ENCODE peak calls at places on chromosomes 13 and 19, in seven cellular contexts. A is suprapubic skin, N is retina, S is GM04503, Q is Right ventricle myocardium superior, H is hepatocyte, Z is C1 segment of cervical spinal cord. I is an unnamed sample.
A peak's percentile ranks its signal among the peaks of the same experiment; 100 is the strongest.

GRCh38 chr13:40207110-40207478 is 459.3 kb downstream of the FOXO1 start:
- DNase-seq in A (no peak), N (no peak), S (no peak), Q (no peak), H (no peak), Z (no peak), I (no peak)

GRCh38 chr19:55626350-55626749 is 2.0 kb upstream of the ZNF784 start:
- DNase-seq in A (no peak), N (no peak), S (no peak), Q (no peak), H (no peak), Z (no peak), I (no peak)

GRCh38 chr19:55066107-55066709 is 3.3 kb upstream of the RDH13 start:
- DNase-seq in A (no peak), N (no peak), S (no peak), Q (no peak), H (no peak), Z (no peak), I (no peak)

GRCh38 chr13:79128158-79128557 is 277.9 kb downstream of the RBM26 start:
- DNase-seq in A (no peak), N (no peak), S (no peak), Q (no peak), H (peak; percentile 7), Z (no peak), I (no peak)

GRCh38 chr13:57633141-57633949 is 1.8 kb downstream of the PCDH17 start:
- DNase-seq in A (no peak), N (peak; percentile 86), S (no peak), Q (peak; percentile 72), H (peak; percentile 60), Z (no peak), I (peak; percentile 91)

GRCh38 chr19:18795540-18795939 is 4.4 kb upstream of the COMP start:
- DNase-seq in A (no peak), N (no peak), S (no peak), Q (no peak), H (peak; percentile 67), Z (no peak), I (peak; percentile 92)

GRCh38 chr13:107375701-107376350 is 807.9 kb upstream of the ARGLU1 start:
- DNase-seq in A (no peak), N (peak; percentile 12), S (no peak), Q (no peak), H (no peak), Z (no peak), I (no peak)

GRCh38 chr13:67136157-67136556 is 94.0 kb downstream of the PCDH9 start:
- DNase-seq in A (no peak), N (no peak), S (no peak), Q (no peak), H (no peak), Z (no peak), I (no peak)

GRCh38 chr19:6532244-6532999 is 1.6 kb downstream of the TNFSF9 start:
- DNase-seq in A (no peak), N (no peak), S (no peak), Q (no peak), H (no peak), Z (no peak), I (no peak)

GRCh38 chr19:40549007-40549708 is 27.5 kb upstream of the SHKBP1 start:
- DNase-seq in A (no peak), N (peak; percentile 79), S (no peak), Q (peak; percentile 78), H (peak; percentile 81), Z (no peak), I (no peak)